ENCODE peak calls at places on chromosomes 7 and 10, in four cellular contexts. One of them, this sample, is unnamed.

GRCh38 chr10:46523881-46524470 is 32.5 kb downstream of the GPRIN2 start:
- DNase-seq in IMR-90: peak; percentile 94
- DNase-seq in SK-N-SH: peak; percentile 38
- DNase-seq in K562: no peak
- DNase-seq in this sample: no peak

GRCh38 chr10:67608001-67608400 is 88.0 kb downstream of the CTNNA3 start:
- DNase-seq in IMR-90: no peak
- DNase-seq in SK-N-SH: no peak
- DNase-seq in K562: no peak
- DNase-seq in this sample: no peak

GRCh38 chr7:71784781-71785180 is 627.4 kb downstream of the CALN1 start:
- DNase-seq in IMR-90: no peak
- DNase-seq in SK-N-SH: no peak
- DNase-seq in K562: no peak
- DNase-seq in this sample: no peak

GRCh38 chr10:126042354-126042753 is 146.0 kb downstream of the FANK1 start:
- DNase-seq in IMR-90: no peak
- DNase-seq in SK-N-SH: no peak
- DNase-seq in K562: no peak
- DNase-seq in this sample: no peak

GRCh38 chr7:47509571-47509970 is 72.3 kb downstream of the TNS3 start:
- DNase-seq in IMR-90: no peak
- DNase-seq in SK-N-SH: no peak
- DNase-seq in K562: no peak
- DNase-seq in this sample: no peak

GRCh38 chr7:55185941-55186609 is 167.3 kb downstream of the EGFR start:
- DNase-seq in IMR-90: peak; percentile 96
- DNase-seq in SK-N-SH: no peak
- DNase-seq in K562: peak; percentile 17
- DNase-seq in this sample: no peak

GRCh38 chr10:47361293-47361692 is 13.1 kb downstream of the RBP3 start:
- DNase-seq in IMR-90: peak; percentile 16
- DNase-seq in SK-N-SH: peak; percentile 81
- DNase-seq in K562: peak; percentile 89
- DNase-seq in this sample: no peak

GRCh38 chr10:129042747-129043146 is 424.3 kb upstream of the MGMT start:
- DNase-seq in IMR-90: no peak
- DNase-seq in SK-N-SH: no peak
- DNase-seq in K562: no peak
- DNase-seq in this sample: no peak

GRCh38 chr7:40331915-40332314 is 197.1 kb downstream of the SUGCT start:
- DNase-seq in IMR-90: peak; percentile 4
- DNase-seq in SK-N-SH: no peak
- DNase-seq in K562: no peak
- DNase-seq in this sample: no peak

GRCh38 chr7:50603288-50603687 is 38.1 kb upstream of the DDC start:
- DNase-seq in IMR-90: no peak
- DNase-seq in SK-N-SH: no peak
- DNase-seq in K562: no peak
- DNase-seq in this sample: no peak

GRCh38 chr10:22712246-22712958 is 2.0 kb downstream of the PIP4K2A start:
- DNase-seq in IMR-90: peak; percentile 41
- DNase-seq in SK-N-SH: no peak
- DNase-seq in K562: no peak
- DNase-seq in this sample: no peak

GRCh38 chr10:127968027-127968441 is 61.1 kb downstream of the PTPRE start:
- DNase-seq in IMR-90: no peak
- DNase-seq in SK-N-SH: no peak
- DNase-seq in K562: no peak
- DNase-seq in this sample: no peak

GRCh38 chr7:151174246-151175046 is 7.0 kb upstream of the GBX1 start:
- DNase-seq in IMR-90: peak; percentile 11
- DNase-seq in SK-N-SH: no peak
- DNase-seq in K562: no peak
- DNase-seq in this sample: no peak

GRCh38 chr10:24869354-24870016 is 82.9 kb downstream of the PRTFDC1 start:
- DNase-seq in IMR-90: peak; percentile 67
- DNase-seq in SK-N-SH: no peak
- DNase-seq in K562: no peak
- DNase-seq in this sample: no peak

GRCh38 chr10:94623572-94623971 is 60.0 kb upstream of the CYP2C18 start:
- DNase-seq in IMR-90: no peak
- DNase-seq in SK-N-SH: no peak
- DNase-seq in K562: no peak
- DNase-seq in this sample: no peak

GRCh38 chr7:70752794-70753241 is 379.1 kb upstream of the GALNT17 start:
- DNase-seq in IMR-90: peak; percentile 57
- DNase-seq in SK-N-SH: no peak
- DNase-seq in K562: no peak
- DNase-seq in this sample: no peak

GRCh38 chr7:98165827-98166667 is 45.2 kb upstream of the BHLHA15 start:
- DNase-seq in IMR-90: peak; percentile 14
- DNase-seq in SK-N-SH: peak; percentile 80
- DNase-seq in K562: peak; percentile 33
- DNase-seq in this sample: no peak

GRCh38 chr7:44309271-44310091 is 15.9 kb downstream of the CAMK2B start:
- DNase-seq in IMR-90: peak; percentile 32
- DNase-seq in SK-N-SH: peak; percentile 47
- DNase-seq in K562: peak; percentile 73
- DNase-seq in this sample: no peak

GRCh38 chr10:62323751-62324150 is 50.4 kb upstream of the ZNF365 start:
- DNase-seq in IMR-90: no peak
- DNase-seq in SK-N-SH: no peak
- DNase-seq in K562: no peak
- DNase-seq in this sample: no peak

DNA sequence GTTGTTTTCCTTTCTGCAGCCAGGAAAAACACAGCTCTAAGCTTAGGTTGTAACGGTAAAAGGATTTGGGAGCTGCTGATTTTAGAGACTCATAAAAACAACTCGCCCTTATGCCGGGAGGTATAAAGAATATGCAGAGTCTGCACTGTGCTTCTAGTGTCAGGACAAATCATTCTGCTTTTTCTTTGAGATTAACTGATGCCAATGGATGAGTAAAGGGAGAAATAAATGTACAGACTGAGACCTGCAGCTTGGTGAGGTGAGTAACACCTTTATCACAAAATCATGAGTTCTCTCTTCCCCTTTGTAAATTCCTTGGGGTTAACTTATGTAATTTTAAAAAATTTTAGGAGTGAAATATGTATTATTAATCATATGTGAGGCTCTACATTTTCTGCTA is 1.9 kb upstream of the SFR1 start:
- DNase-seq in IMR-90: no peak
- DNase-seq in SK-N-SH: no peak
- DNase-seq in K562: no peak
- DNase-seq in this sample: no peak
- TF ChIP-seq MXI1 in IMR-90: no peak
- TF ChIP-seq MXI1 in SK-N-SH: no peak
- TF ChIP-seq MXI1 in K562: no peak
- TF ChIP-seq MXI1 in this sample: no peak

DNA sequence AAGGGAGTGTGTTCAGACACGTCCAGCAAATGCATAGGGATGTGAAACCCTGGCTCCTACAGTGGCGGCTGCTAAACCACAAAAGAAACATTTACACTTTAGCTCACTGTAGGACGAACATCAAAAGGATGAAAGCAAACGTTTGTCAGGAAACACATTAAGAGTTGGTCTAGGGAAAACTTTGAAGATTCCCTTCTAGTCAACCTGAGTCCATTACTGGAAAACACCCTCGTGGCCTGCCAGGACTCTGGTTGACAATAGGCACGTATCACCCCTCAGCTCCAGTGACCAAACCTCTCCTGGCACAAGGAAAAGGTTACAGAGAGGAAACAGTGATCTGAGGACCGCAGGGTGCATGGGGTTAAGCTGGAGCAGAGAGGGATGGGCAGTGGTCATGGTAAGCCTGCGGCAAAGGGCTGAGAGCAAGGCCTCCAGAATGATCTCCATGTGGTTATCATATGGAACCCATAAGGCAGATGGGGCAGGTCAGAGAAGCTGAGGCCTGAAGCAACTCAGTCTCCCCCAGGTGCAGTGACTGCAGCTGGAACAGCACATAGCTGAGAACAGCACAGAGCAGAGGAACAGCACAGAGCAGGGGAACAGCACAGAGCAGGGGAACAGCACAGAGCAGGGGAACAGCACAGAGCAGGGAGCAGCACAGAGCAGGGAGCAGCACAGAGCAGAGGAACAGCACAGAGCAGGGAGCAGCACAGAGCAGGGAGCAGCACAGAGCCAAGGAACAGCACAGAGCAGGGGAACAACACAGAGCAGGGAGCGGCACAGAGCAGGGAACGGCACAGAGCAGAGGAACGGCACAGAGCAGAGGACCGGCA is 49.9 kb downstream of the CHST15 start:
- DNase-seq in IMR-90: no peak
- DNase-seq in SK-N-SH: no peak
- DNase-seq in K562: no peak
- DNase-seq in this sample: peak; percentile 40
- TF ChIP-seq MXI1 in IMR-90: no peak
- TF ChIP-seq MXI1 in SK-N-SH: no peak
- TF ChIP-seq MXI1 in K562: no peak
- TF ChIP-seq MXI1 in this sample: peak; percentile 56

GRCh38 chr10:124697837-124698559 is 46.2 kb downstream of the FAM53B start:
- DNase-seq in IMR-90: peak; percentile 51
- DNase-seq in SK-N-SH: no peak
- DNase-seq in K562: no peak
- DNase-seq in this sample: no peak
- TF ChIP-seq MXI1 in IMR-90: no peak
- TF ChIP-seq MXI1 in SK-N-SH: no peak
- TF ChIP-seq MXI1 in K562: no peak
- TF ChIP-seq MXI1 in this sample: no peak

DNA sequence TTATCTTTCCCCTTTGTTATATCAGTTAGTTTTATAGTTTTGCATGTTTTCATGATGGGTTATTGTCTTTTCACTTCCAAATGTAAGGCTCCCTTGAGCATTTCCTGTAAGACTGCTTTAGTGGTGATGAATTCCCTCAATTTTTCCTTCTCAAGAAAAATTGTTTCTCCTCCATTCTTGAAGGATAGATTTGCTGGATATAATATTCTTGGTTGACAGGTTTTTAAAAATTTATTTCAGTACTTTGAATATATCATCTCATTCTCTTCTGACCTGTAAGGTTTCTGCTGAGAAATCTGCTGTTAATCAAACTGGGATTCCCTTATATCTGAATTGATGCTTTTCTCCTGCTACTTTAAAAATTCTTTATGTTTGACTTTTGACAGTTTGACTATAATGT is 33.3 kb downstream of the SCART1 start:
- DNase-seq in IMR-90: no peak
- DNase-seq in SK-N-SH: no peak
- DNase-seq in K562: no peak
- DNase-seq in this sample: no peak
- TF ChIP-seq MXI1 in IMR-90: no peak
- TF ChIP-seq MXI1 in SK-N-SH: no peak
- TF ChIP-seq MXI1 in K562: no peak
- TF ChIP-seq MXI1 in this sample: no peak

GRCh38 chr10:17026686-17027485 is 102.7 kb downstream of the CUBN start:
- DNase-seq in IMR-90: peak; percentile 32
- DNase-seq in SK-N-SH: no peak
- DNase-seq in K562: no peak
- DNase-seq in this sample: peak; percentile 35
- TF ChIP-seq MXI1 in IMR-90: no peak
- TF ChIP-seq MXI1 in SK-N-SH: no peak
- TF ChIP-seq MXI1 in K562: no peak
- TF ChIP-seq MXI1 in this sample: no peak

DNA sequence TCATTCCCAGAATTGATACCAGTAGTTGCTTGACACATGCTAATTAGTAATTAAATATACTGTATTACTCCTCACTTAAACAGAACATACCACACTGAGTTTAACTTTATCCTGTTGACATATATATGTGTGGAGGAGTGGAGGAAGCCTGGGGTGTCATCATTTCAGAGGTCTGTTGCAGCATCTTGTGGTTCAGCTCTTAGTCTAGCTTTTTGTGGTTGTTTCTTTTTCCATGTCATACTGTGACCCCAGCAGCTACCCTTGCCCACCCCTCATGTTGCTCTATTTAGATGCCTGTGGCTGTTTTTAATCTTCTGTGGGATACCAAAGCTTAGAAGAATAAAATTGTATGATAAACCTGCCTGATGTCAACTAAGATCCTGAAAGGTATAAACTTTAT is 875.4 kb downstream of the LRMDA start:
- DNase-seq in IMR-90: peak; percentile 68
- DNase-seq in SK-N-SH: no peak
- DNase-seq in K562: no peak
- DNase-seq in this sample: no peak
- TF ChIP-seq MXI1 in IMR-90: no peak
- TF ChIP-seq MXI1 in SK-N-SH: no peak
- TF ChIP-seq MXI1 in K562: no peak
- TF ChIP-seq MXI1 in this sample: no peak

GRCh38 chr7:132395375-132395774 is 180.9 kb downstream of the PLXNA4 start:
- DNase-seq in IMR-90: no peak
- DNase-seq in SK-N-SH: no peak
- DNase-seq in K562: no peak
- DNase-seq in this sample: no peak

GRCh38 chr7:132394283-132395003 is 181.8 kb downstream of the PLXNA4 start:
- DNase-seq in IMR-90: no peak
- DNase-seq in SK-N-SH: peak; percentile 41
- DNase-seq in K562: no peak
- DNase-seq in this sample: no peak

GRCh38 chr7:132390705-132391104 is 185.6 kb downstream of the PLXNA4 start:
- DNase-seq in IMR-90: peak; percentile 12
- DNase-seq in SK-N-SH: no peak
- DNase-seq in K562: no peak
- DNase-seq in this sample: no peak

GRCh38 chr7:132392713-132393112 is 183.6 kb downstream of the PLXNA4 start:
- DNase-seq in IMR-90: no peak
- DNase-seq in SK-N-SH: no peak
- DNase-seq in K562: no peak
- DNase-seq in this sample: no peak

GRCh38 chr7:132393789-132394261 is 182.4 kb downstream of the PLXNA4 start:
- DNase-seq in IMR-90: no peak
- DNase-seq in SK-N-SH: peak; percentile 55
- DNase-seq in K562: no peak
- DNase-seq in this sample: no peak
- TF ChIP-seq MXI1 in IMR-90: no peak
- TF ChIP-seq MXI1 in SK-N-SH: no peak
- TF ChIP-seq MXI1 in K562: no peak
- TF ChIP-seq MXI1 in this sample: no peak

GRCh38 chr10:33882996-33883395 is 548.5 kb upstream of the NRP1 start:
- DNase-seq in IMR-90: no peak
- DNase-seq in SK-N-SH: no peak
- DNase-seq in K562: no peak
- DNase-seq in this sample: no peak
- TF ChIP-seq MXI1 in IMR-90: no peak
- TF ChIP-seq MXI1 in SK-N-SH: no peak
- TF ChIP-seq MXI1 in K562: no peak
- TF ChIP-seq MXI1 in this sample: no peak

GRCh38 chr7:1700536-1701333 is 30.7 kb downstream of the ELFN1 start:
- DNase-seq in IMR-90: no peak
- DNase-seq in SK-N-SH: peak; percentile 11
- DNase-seq in K562: no peak
- DNase-seq in this sample: no peak
- TF ChIP-seq MXI1 in IMR-90: no peak
- TF ChIP-seq MXI1 in SK-N-SH: no peak
- TF ChIP-seq MXI1 in K562: no peak
- TF ChIP-seq MXI1 in this sample: no peak